ENCODE peak calls at places on chromosomes 11 and 22, in ten cellular contexts. W, J, X, H, U, T, O, Q, N and A are unnamed samples.

GRCh38 chr11:126871792-126872191 is 128.8 kb downstream of the KIRREL3 start:
- DNase-seq in N (no peak), J (no peak), X (no peak), H (no peak), Q (no peak), W (no peak), U (peak), T (no peak), O (no peak), A (peak)

GRCh38 chr11:40274017-40274416 is 1185.4 kb downstream of the LRRC4C start:
- DNase-seq in Q (no peak), X (no peak), O (no peak), J (no peak), H (no peak), N (no peak), U (peak), W (peak), T (no peak), A (no peak)

GRCh38 chr22:50699754-50700386 is 27.2 kb downstream of the SHANK3 start:
- DNase-seq in J (no peak), N (peak), X (no peak), W (no peak), U (no peak), H (no peak), T (no peak), O (no peak), Q (no peak), A (no peak)

GRCh38 chr11:75668508-75669297 is at the start of gene MAP6:
- DNase-seq in T (peak), N (no peak), W (no peak), J (peak), H (no peak), X (no peak), U (no peak), O (no peak), Q (peak), A (peak)

GRCh38 chr11:43164831-43165230 is 147.0 kb upstream of the API5 start:
- DNase-seq in O (no peak), W (no peak), H (no peak), T (no peak), J (no peak), U (no peak), X (no peak), N (no peak), Q (no peak), A (no peak)

GRCh38 chr11:19349340-19350025 is 108.7 kb upstream of the E2F8 start:
- DNase-seq in X (no peak), J (no peak), T (no peak), O (no peak), N (no peak), Q (no peak), U (no peak), H (no peak), W (peak), A (no peak)

GRCh38 chr22:39092111-39092867 is 4.8 kb upstream of the APOBEC3H start:
- DNase-seq in X (no peak), Q (no peak), H (no peak), O (no peak), U (no peak), T (no peak), J (no peak), W (no peak), N (no peak), A (no peak)

GRCh38 chr11:587978-588380 is 11.7 kb downstream of the PHRF1 start:
- DNase-seq in H (no peak), J (no peak), T (peak), O (no peak), N (no peak), U (peak), X (peak), Q (peak), W (peak), A (peak)

GRCh38 chr11:8934735-8935478 is 2.2 kb upstream of the C11orf16 start:
- DNase-seq in J (peak), N (no peak), X (no peak), H (no peak), W (peak), Q (no peak), T (peak), U (peak), O (peak), A (peak)

GRCh38 chr22:46449116-46449691 is 88.2 kb downstream of the CELSR1 start:
- DNase-seq in W (no peak), H (no peak), O (no peak), T (no peak), U (no peak), J (no peak), Q (no peak), N (no peak), X (no peak), A (no peak)

GRCh38 chr11:45654242-45654641 is 11.2 kb downstream of the CHST1 start:
- DNase-seq in U (no peak), N (peak), H (no peak), Q (no peak), W (no peak), J (no peak), O (no peak), T (no peak), X (no peak), A (no peak)

GRCh38 chr11:68825603-68826002 is 16.1 kb downstream of the CPT1A start:
- DNase-seq in T (peak), J (peak), H (peak), N (no peak), U (no peak), O (no peak), Q (peak), X (peak), W (no peak), A (no peak)

DNA sequence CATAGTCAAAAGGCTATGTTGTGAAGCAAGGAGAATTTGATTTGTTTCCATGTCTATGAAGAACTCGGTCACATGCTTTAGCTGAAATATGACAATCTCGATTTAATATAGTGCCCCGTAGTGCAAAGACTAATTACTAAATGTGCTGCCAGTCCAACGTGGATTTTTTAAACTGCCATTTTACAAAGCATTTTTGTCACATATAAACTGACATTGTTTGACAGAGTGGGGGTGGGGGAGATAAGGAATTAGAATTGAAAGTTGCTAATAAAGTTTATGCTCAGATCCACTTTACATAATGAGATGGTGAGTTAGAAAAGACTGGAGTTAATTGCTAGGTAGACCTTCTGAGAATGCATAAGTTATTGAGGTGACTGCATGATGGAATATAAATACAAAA is 159.0 kb upstream of the MTNR1B start:
- DNase-seq in X (no peak), N (no peak), H (no peak), Q (no peak), W (no peak), U (no peak), J (no peak), O (no peak), T (no peak), A (no peak)
- H3K4me3 ChIP-seq in X (no peak), N (no peak), H (no peak), Q (no peak), W (no peak), U (no peak), J (no peak), O (no peak), T (no peak), A (no peak)

GRCh38 chr11:111540114-111540920 is at the start of gene LAYN:
- DNase-seq in W (peak), J (peak), N (peak), T (no peak), O (no peak), X (peak), H (peak), U (peak), Q (peak), A (peak)
- H3K4me3 ChIP-seq in W (peak), J (peak), N (peak), T (peak), O (peak), X (peak), H (peak), U (peak), Q (peak), A (peak)

GRCh38 chr22:29265929-29266328 is 1.9 kb downstream of the RHBDD3 start:
- DNase-seq in X (no peak), O (no peak), J (no peak), H (no peak), Q (no peak), U (no peak), T (no peak), W (no peak), N (no peak), A (peak)
- H3K4me3 ChIP-seq in X (no peak), O (no peak), J (no peak), H (no peak), Q (no peak), U (no peak), T (no peak), W (no peak), N (no peak), A (no peak)

DNA sequence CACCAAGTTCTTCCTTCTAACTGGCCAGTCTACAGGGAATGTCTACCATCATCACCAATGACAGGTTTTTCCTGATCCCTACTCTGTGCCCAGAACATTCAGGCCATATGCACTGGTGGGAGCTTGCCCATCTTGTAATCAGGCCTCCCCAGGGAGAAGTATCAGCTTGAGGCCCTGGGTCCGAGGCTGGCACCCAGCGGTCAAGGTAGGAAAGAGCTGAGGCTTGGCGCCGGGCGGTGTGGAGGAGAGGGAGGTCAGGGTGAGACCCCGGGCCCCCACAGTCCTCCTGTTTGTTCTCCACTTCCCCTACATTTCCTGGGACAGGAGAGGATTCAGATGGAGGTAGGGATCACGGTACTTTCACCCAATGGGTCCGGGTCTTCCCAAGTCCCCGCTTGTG is 15.5 kb downstream of the TSKU start:
- DNase-seq in U (no peak), X (no peak), Q (no peak), H (no peak), N (peak), J (no peak), W (no peak), O (no peak), T (no peak), A (no peak)
- H3K4me3 ChIP-seq in U (no peak), X (peak), Q (no peak), H (no peak), N (peak), J (no peak), W (no peak), O (no peak), T (no peak), A (peak)